ENCODE peak calls at places on chromosomes 6 and 20, in four cellular contexts. V, B, F and U are unnamed samples.

GRCh38 chr20:49482621-49483017 is at the start of gene KCNB1:
- DNase-seq in B (peak), V (peak), F (peak), U (no peak)

GRCh38 chr6:155187994-155188706 is 75.7 kb upstream of the CLDN20 start:
- DNase-seq in B (no peak), V (no peak), F (no peak), U (no peak)

GRCh38 chr6:56416247-56416646 is 168.9 kb upstream of the COL21A1 start:
- DNase-seq in F (no peak), V (no peak), B (no peak), U (no peak)

GRCh38 chr6:52953911-52954839 is 40.9 kb downstream of the GSTA4 start:
- DNase-seq in F (no peak), V (no peak), B (no peak), U (no peak)

GRCh38 chr6:13462380-13463326 is 24.7 kb downstream of the GFOD1 start:
- DNase-seq in F (no peak), V (no peak), B (no peak), U (no peak)

GRCh38 chr6:3220366-3220765 is 7.1 kb downstream of the TUBB2B start:
- DNase-seq in V (no peak), B (no peak), F (no peak), U (no peak)

GRCh38 chr20:1242530-1242929 is 16.7 kb downstream of the RAD21L1 start:
- DNase-seq in B (no peak), F (no peak), V (no peak), U (no peak)

GRCh38 chr20:58202039-58202438 is 26.4 kb downstream of the ANKRD60 start:
- DNase-seq in V (no peak), B (no peak), F (no peak), U (no peak)

GRCh38 chr6:159440907-159441703 is 251.9 kb downstream of the SOD2 start:
- DNase-seq in B (no peak), F (no peak), V (no peak), U (no peak)

GRCh38 chr20:60365882-60366281 is 407.7 kb downstream of the CDH26 start:
- DNase-seq in V (no peak), B (no peak), F (no peak), U (no peak)

GRCh38 chr20:6501061-6501460 is 266.4 kb upstream of the BMP2 start:
- DNase-seq in B (no peak), V (peak), F (no peak), U (no peak)

GRCh38 chr20:25196701-25197120 is 1.2 kb downstream of the ENTPD6 start:
- DNase-seq in F (no peak), V (no peak), B (no peak), U (no peak)

GRCh38 chr20:50049442-50050026 is 63.4 kb downstream of the UBE2V1 start:
- DNase-seq in V (no peak), F (no peak), B (no peak), U (no peak)

GRCh38 chr6:168012431-168013249 is 15.2 kb downstream of the KIF25 start:
- DNase-seq in B (no peak), V (no peak), F (no peak), U (no peak)

GRCh38 chr6:39061588-39061987 is 13.0 kb downstream of the GLP1R start:
- DNase-seq in B (no peak), V (no peak), F (no peak), U (no peak)

GRCh38 chr6:93586316-93586715 is 167.0 kb upstream of the EPHA7 start:
- DNase-seq in B (no peak), F (no peak), V (no peak), U (no peak)

GRCh38 chr6:109036588-109037320 is 57.9 kb downstream of the SESN1 start:
- DNase-seq in V (no peak), B (no peak), F (no peak), U (no peak)
- TF ChIP-seq CBFB in V (no peak), B (no peak), F (no peak), U (no peak)

DNA sequence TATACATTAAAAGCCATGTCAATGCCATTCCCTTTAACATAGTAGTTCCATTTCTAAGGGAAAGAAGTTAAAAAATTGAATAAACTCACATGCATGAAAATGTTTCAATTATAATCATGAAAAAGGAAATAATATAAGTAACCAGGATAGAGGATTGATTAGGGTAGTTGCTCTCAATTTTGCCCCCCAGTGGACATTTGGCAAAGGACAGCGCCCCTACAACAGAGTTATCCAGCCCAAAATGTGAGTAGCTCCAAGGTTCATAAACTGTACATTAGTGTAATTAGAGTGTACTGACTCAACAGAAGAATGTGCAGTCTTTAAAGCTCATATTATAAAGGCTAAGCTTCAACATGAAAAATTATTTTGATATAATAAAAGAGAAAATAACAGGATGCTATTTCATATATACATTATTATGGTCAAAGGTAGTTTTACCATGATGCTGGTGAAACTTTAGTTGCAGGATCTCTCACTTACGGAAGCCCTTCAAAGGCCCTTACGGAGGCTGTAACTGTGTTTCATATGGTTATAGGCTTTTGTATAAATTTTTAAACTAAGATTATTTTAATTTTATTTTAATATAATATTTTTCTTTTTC is 403.4 kb downstream of the PLCB1 start:
- DNase-seq in V (peak), B (peak), F (peak), U (no peak)
- TF ChIP-seq CBFB in V (no peak), B (no peak), F (no peak), U (no peak)

DNA sequence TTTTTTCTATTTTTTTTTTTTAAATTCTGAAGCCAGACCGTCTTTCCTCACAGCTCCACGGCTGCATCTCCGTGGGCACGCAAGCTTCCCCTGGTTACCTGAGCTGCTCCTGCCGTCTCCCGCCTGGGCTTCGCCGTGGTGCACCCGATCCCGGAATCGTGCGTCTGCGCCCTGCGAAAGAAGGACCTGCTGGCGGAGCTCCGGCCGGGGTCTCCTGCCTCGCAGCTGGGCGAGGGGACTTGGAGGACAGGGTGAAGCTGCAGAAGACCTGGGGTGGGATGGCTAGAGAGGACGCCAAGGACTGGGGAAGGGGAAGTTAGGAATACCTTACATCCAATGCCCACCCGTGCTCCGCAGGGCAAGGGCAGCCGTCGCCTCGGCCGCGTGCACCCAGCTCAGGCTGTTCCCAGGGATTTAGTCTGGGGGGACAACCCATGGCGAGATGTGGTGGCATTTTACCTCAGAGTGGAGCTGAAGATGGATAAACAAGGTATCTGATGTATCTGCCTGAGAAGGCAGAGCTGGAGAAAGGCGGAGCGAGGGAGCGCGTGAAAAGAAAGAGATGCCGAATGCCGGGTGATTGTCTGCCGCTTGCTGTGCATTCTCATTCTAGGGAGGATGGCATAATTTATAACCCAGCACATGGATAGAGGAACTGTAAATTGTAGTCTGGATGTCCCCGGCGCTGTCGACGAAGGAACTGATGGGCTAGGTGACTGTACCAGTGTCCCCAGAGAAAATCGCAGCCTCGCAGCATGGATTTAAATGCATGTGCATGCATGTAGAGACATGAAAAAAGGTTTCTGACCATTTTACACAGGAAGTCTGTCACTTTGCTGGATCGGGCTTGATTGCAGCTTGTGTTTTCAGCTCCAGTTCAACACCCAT is 150.0 kb downstream of the PRL start:
- DNase-seq in F (no peak), B (no peak), V (no peak), U (no peak)
- TF ChIP-seq CBFB in F (no peak), B (no peak), V (no peak), U (no peak)

DNA sequence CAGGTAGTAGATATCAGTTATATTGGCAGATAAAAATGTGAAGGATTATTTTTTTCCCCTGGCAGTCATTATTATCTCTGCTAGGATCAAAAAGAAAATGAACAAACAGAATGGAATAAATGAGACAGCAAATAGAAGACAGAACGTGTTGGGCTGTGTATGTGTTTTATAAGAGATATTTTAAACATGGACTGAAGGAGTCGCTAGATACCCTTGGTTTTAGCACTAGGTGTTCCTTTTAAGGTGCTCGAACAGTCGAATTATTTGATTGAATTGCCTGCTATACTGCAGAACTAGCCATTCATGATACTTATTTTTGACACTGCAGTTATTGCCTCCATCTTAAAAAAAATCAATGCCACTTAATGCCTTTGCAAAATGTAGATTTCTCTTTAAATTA is 3.7 kb downstream of the GRIK2 start:
- DNase-seq in B (no peak), V (peak), F (no peak), U (no peak)
- TF ChIP-seq CBFB in B (no peak), V (no peak), F (no peak), U (no peak)

GRCh38 chr6:166275714-166276166 is 32.5 kb downstream of the PRR18 start:
- DNase-seq in V (peak), F (peak), B (peak), U (no peak)

GRCh38 chr6:166278579-166279392 is 29.4 kb downstream of the PRR18 start:
- DNase-seq in F (no peak), B (no peak), V (no peak), U (no peak)

GRCh38 chr6:166277892-166278578 is 30.2 kb downstream of the PRR18 start:
- DNase-seq in V (no peak), B (no peak), F (no peak), U (peak)

GRCh38 chr6:166274739-166275370 is 33.3 kb downstream of the PRR18 start:
- DNase-seq in V (no peak), B (no peak), F (no peak), U (no peak)

DNA sequence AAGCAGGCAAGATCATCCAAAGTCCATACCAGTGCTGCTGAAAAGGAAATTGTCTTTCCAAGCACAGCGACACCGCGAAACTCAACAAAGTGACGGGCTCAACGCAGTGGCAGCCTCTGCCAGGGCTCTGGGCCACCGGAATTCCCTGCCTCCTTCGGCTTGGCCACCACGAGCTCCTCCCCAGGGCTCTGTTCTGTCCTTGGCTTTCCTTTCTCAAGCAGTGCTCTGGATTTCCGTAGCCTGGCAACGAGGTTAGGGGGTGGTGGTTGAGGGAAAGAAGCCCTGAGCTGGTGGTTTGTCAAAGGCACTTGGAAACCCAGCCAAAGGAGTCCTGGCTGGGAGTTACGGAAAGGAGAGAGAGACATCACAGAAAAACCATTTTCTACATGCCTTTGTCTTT is 31.2 kb downstream of the PRR18 start:
- DNase-seq in B (no peak), F (no peak), V (no peak), U (no peak)
- TF ChIP-seq CBFB in B (no peak), F (no peak), V (no peak), U (no peak)

GRCh38 chr20:16069416-16070010 is 503.7 kb downstream of the KIF16B start:
- DNase-seq in F (no peak), V (no peak), B (no peak), U (peak)
- TF ChIP-seq CBFB in F (no peak), V (no peak), B (no peak), U (no peak)

DNA sequence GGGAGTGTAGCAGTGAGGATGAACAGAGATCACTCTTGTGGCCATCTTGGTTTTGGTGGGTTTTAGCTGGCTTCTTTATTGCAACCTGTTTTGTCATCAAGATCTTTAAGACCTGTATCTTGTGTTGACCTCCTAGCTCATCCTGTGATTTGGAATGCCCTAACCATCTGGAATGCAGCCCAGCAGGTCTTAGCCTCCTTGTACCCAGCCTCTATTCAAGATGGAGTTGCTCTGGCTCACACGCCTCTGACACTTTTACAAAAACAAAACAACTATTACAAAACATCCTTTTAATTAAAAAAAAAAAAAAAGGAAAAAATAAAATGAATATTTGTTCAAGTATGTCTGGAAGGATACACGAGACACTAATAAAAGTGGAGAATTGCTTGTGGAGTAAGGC is 62.4 kb downstream of the PHACTR2 start:
- DNase-seq in B (no peak), V (no peak), F (no peak), U (no peak)
- TF ChIP-seq CBFB in B (no peak), V (no peak), F (no peak), U (no peak)

GRCh38 chr20:34923414-34923813 is 32.2 kb downstream of the GSS start:
- DNase-seq in B (no peak), F (no peak), V (no peak), U (no peak)

GRCh38 chr20:34922654-34923381 is 32.8 kb downstream of the GSS start:
- DNase-seq in F (no peak), V (peak), B (no peak), U (no peak)

GRCh38 chr20:34927736-34928135 is 27.9 kb downstream of the GSS start:
- DNase-seq in B (no peak), V (no peak), F (no peak), U (no peak)

GRCh38 chr20:34925981-34926380 is 29.6 kb downstream of the GSS start:
- DNase-seq in F (no peak), B (no peak), V (no peak), U (no peak)

GRCh38 chr20:34925341-34925740 is 30.3 kb downstream of the GSS start:
- DNase-seq in F (no peak), V (no peak), B (no peak), U (no peak)
- TF ChIP-seq CBFB in F (no peak), V (no peak), B (no peak), U (no peak)